ENCODE peak calls at places on chromosomes 16 and 17, in ten cellular contexts. One of them, this sample, is unnamed.

GRCh38 chr17:55161935-55162555 is 102.7 kb upstream of the HLF start:
- DNase-seq in HCT116: peak
- DNase-seq in mucosa of descending colon: no peak
- DNase-seq in stomach: no peak
- DNase-seq in colonic mucosa: no peak
- DNase-seq in endothelial cell: no peak
- DNase-seq in dorsolateral prefrontal cortex: no peak
- DNase-seq in AG09309: peak
- DNase-seq in RWPE1: peak
- DNase-seq in cardiac muscle cell: peak
- DNase-seq in this sample: no peak

GRCh38 chr17:50270430-50271172 is 3.7 kb upstream of the TMEM92 start:
- DNase-seq in dorsolateral prefrontal cortex: no peak
- DNase-seq in endothelial cell: no peak
- DNase-seq in stomach: peak
- DNase-seq in HCT116: no peak
- DNase-seq in colonic mucosa: peak
- DNase-seq in cardiac muscle cell: peak
- DNase-seq in mucosa of descending colon: no peak
- DNase-seq in RWPE1: no peak
- DNase-seq in AG09309: no peak
- DNase-seq in this sample: no peak

GRCh38 chr17:58329035-58329807 is 626 bp upstream of the TSPOAP1 start:
- DNase-seq in mucosa of descending colon: peak
- DNase-seq in AG09309: no peak
- DNase-seq in endothelial cell: no peak
- DNase-seq in RWPE1: no peak
- DNase-seq in cardiac muscle cell: no peak
- DNase-seq in stomach: peak
- DNase-seq in HCT116: no peak
- DNase-seq in dorsolateral prefrontal cortex: peak
- DNase-seq in colonic mucosa: no peak
- DNase-seq in this sample: no peak

GRCh38 chr17:42536372-42537155 is 523 bp downstream of the NAGLU start:
- DNase-seq in colonic mucosa: peak
- DNase-seq in RWPE1: peak
- DNase-seq in mucosa of descending colon: peak
- DNase-seq in AG09309: no peak
- DNase-seq in HCT116: no peak
- DNase-seq in dorsolateral prefrontal cortex: peak
- DNase-seq in cardiac muscle cell: peak
- DNase-seq in stomach: peak
- DNase-seq in endothelial cell: peak
- DNase-seq in this sample: peak

GRCh38 chr16:69073181-69073669 is 32.2 kb upstream of the HAS3 start:
- DNase-seq in mucosa of descending colon: no peak
- DNase-seq in endothelial cell: no peak
- DNase-seq in stomach: no peak
- DNase-seq in colonic mucosa: no peak
- DNase-seq in dorsolateral prefrontal cortex: no peak
- DNase-seq in cardiac muscle cell: peak
- DNase-seq in HCT116: peak
- DNase-seq in RWPE1: peak
- DNase-seq in AG09309: peak
- DNase-seq in this sample: peak

GRCh38 chr17:58760248-58760647 is 4.6 kb downstream of the PPM1E start:
- DNase-seq in mucosa of descending colon: no peak
- DNase-seq in RWPE1: no peak
- DNase-seq in stomach: no peak
- DNase-seq in colonic mucosa: no peak
- DNase-seq in HCT116: no peak
- DNase-seq in endothelial cell: no peak
- DNase-seq in cardiac muscle cell: no peak
- DNase-seq in dorsolateral prefrontal cortex: no peak
- DNase-seq in AG09309: no peak
- DNase-seq in this sample: no peak

GRCh38 chr17:75457047-75457654 is 716 bp downstream of the TMEM94 start:
- DNase-seq in HCT116: no peak
- DNase-seq in stomach: peak
- DNase-seq in AG09309: no peak
- DNase-seq in colonic mucosa: peak
- DNase-seq in RWPE1: no peak
- DNase-seq in mucosa of descending colon: peak
- DNase-seq in endothelial cell: peak
- DNase-seq in cardiac muscle cell: peak
- DNase-seq in dorsolateral prefrontal cortex: peak
- DNase-seq in this sample: peak

GRCh38 chr17:8192070-8192815 is 2.3 kb upstream of the BORCS6 start:
- DNase-seq in HCT116: no peak
- DNase-seq in colonic mucosa: peak
- DNase-seq in RWPE1: peak
- DNase-seq in dorsolateral prefrontal cortex: peak
- DNase-seq in cardiac muscle cell: peak
- DNase-seq in mucosa of descending colon: peak
- DNase-seq in AG09309: no peak
- DNase-seq in stomach: peak
- DNase-seq in endothelial cell: peak
- DNase-seq in this sample: peak

GRCh38 chr17:56809820-56810179 is 23.9 kb downstream of the C17orf67 start:
- DNase-seq in stomach: no peak
- DNase-seq in dorsolateral prefrontal cortex: no peak
- DNase-seq in mucosa of descending colon: no peak
- DNase-seq in endothelial cell: no peak
- DNase-seq in colonic mucosa: no peak
- DNase-seq in HCT116: no peak
- DNase-seq in cardiac muscle cell: no peak
- DNase-seq in AG09309: no peak
- DNase-seq in RWPE1: no peak
- DNase-seq in this sample: no peak

GRCh38 chr16:57300387-57301125 is 16.1 kb upstream of the PLLP start:
- DNase-seq in colonic mucosa: peak
- DNase-seq in AG09309: peak
- DNase-seq in endothelial cell: peak
- DNase-seq in cardiac muscle cell: peak
- DNase-seq in mucosa of descending colon: peak
- DNase-seq in dorsolateral prefrontal cortex: peak
- DNase-seq in HCT116: peak
- DNase-seq in stomach: peak
- DNase-seq in RWPE1: peak
- DNase-seq in this sample: peak

GRCh38 chr17:46195217-46195855 is 2.1 kb upstream of the KANSL1 start:
- DNase-seq in dorsolateral prefrontal cortex: no peak
- DNase-seq in mucosa of descending colon: peak
- DNase-seq in endothelial cell: no peak
- DNase-seq in HCT116: no peak
- DNase-seq in stomach: no peak
- DNase-seq in RWPE1: no peak
- DNase-seq in colonic mucosa: no peak
- DNase-seq in cardiac muscle cell: no peak
- DNase-seq in AG09309: no peak
- DNase-seq in this sample: no peak
- TF ChIP-seq CTCF in dorsolateral prefrontal cortex: no peak
- TF ChIP-seq CTCF in mucosa of descending colon: no peak
- TF ChIP-seq CTCF in endothelial cell: peak
- TF ChIP-seq CTCF in HCT116: no peak
- TF ChIP-seq CTCF in stomach: no peak
- TF ChIP-seq CTCF in RWPE1: peak
- TF ChIP-seq CTCF in colonic mucosa: no peak
- TF ChIP-seq CTCF in cardiac muscle cell: no peak
- TF ChIP-seq CTCF in AG09309: no peak
- TF ChIP-seq CTCF in this sample: peak

GRCh38 chr16:72847187-72848044 is 200.5 kb downstream of the ZFHX3 start:
- DNase-seq in endothelial cell: peak
- DNase-seq in dorsolateral prefrontal cortex: peak
- DNase-seq in HCT116: no peak
- DNase-seq in AG09309: no peak
- DNase-seq in stomach: no peak
- DNase-seq in cardiac muscle cell: peak
- DNase-seq in colonic mucosa: no peak
- DNase-seq in mucosa of descending colon: no peak
- DNase-seq in RWPE1: no peak
- DNase-seq in this sample: peak
- TF ChIP-seq CTCF in endothelial cell: no peak
- TF ChIP-seq CTCF in dorsolateral prefrontal cortex: peak
- TF ChIP-seq CTCF in HCT116: peak
- TF ChIP-seq CTCF in AG09309: peak
- TF ChIP-seq CTCF in stomach: no peak
- TF ChIP-seq CTCF in cardiac muscle cell: peak
- TF ChIP-seq CTCF in colonic mucosa: peak
- TF ChIP-seq CTCF in mucosa of descending colon: peak
- TF ChIP-seq CTCF in RWPE1: no peak
- TF ChIP-seq CTCF in this sample: peak

DNA sequence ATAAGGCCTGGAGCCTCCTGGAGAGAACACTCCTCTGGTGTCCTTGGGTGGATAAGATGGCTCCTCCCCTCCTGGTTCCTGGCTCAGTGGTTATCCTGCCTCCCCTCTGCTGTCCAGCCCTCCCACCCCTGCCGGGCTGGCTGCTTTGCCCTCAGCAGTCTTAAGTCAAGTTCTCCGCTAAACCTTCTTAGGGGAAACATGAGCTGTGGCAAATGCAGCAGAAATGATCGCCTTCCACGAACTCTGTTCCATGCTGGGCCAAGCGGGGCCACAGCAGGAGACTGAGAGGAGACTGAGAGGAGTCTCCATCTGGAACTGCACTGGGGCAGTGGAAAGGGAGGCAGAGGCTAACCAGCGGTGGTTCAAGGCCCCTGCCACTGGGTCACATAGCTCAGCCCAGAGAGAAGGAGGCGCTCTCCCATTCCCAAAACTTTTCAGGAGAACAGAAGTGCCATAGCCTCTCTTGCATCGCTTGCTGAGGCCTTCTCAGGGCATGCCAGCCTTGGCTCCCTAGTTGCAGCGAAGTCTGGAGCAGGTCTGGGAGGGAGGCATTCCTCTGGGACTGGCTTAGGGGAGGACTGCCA is 26.9 kb downstream of the TNS4 start:
- DNase-seq in endothelial cell: no peak
- DNase-seq in AG09309: no peak
- DNase-seq in stomach: no peak
- DNase-seq in HCT116: no peak
- DNase-seq in cardiac muscle cell: no peak
- DNase-seq in RWPE1: no peak
- DNase-seq in colonic mucosa: no peak
- DNase-seq in dorsolateral prefrontal cortex: no peak
- DNase-seq in mucosa of descending colon: no peak
- DNase-seq in this sample: no peak
- TF ChIP-seq CTCF in endothelial cell: no peak
- TF ChIP-seq CTCF in AG09309: no peak
- TF ChIP-seq CTCF in stomach: no peak
- TF ChIP-seq CTCF in HCT116: no peak
- TF ChIP-seq CTCF in cardiac muscle cell: no peak
- TF ChIP-seq CTCF in RWPE1: no peak
- TF ChIP-seq CTCF in colonic mucosa: no peak
- TF ChIP-seq CTCF in dorsolateral prefrontal cortex: no peak
- TF ChIP-seq CTCF in mucosa of descending colon: no peak
- TF ChIP-seq CTCF in this sample: no peak

GRCh38 chr16:16096858-16097213 is 126.5 kb downstream of the ABCC6 start:
- DNase-seq in AG09309: no peak
- DNase-seq in endothelial cell: no peak
- DNase-seq in dorsolateral prefrontal cortex: no peak
- DNase-seq in cardiac muscle cell: no peak
- DNase-seq in RWPE1: no peak
- DNase-seq in HCT116: no peak
- DNase-seq in colonic mucosa: no peak
- DNase-seq in stomach: no peak
- DNase-seq in mucosa of descending colon: no peak
- DNase-seq in this sample: no peak

GRCh38 chr16:16093625-16094332 is 129.5 kb downstream of the ABCC6 start:
- DNase-seq in mucosa of descending colon: no peak
- DNase-seq in RWPE1: no peak
- DNase-seq in HCT116: no peak
- DNase-seq in dorsolateral prefrontal cortex: no peak
- DNase-seq in stomach: no peak
- DNase-seq in colonic mucosa: no peak
- DNase-seq in AG09309: no peak
- DNase-seq in cardiac muscle cell: no peak
- DNase-seq in endothelial cell: no peak
- DNase-seq in this sample: no peak

GRCh38 chr16:16095646-16096045 is 127.6 kb downstream of the ABCC6 start:
- DNase-seq in endothelial cell: no peak
- DNase-seq in AG09309: no peak
- DNase-seq in RWPE1: no peak
- DNase-seq in cardiac muscle cell: no peak
- DNase-seq in dorsolateral prefrontal cortex: no peak
- DNase-seq in stomach: no peak
- DNase-seq in colonic mucosa: no peak
- DNase-seq in HCT116: no peak
- DNase-seq in mucosa of descending colon: no peak
- DNase-seq in this sample: no peak

GRCh38 chr16:16099320-16099719 is 124.0 kb downstream of the ABCC6 start:
- DNase-seq in dorsolateral prefrontal cortex: no peak
- DNase-seq in AG09309: no peak
- DNase-seq in endothelial cell: no peak
- DNase-seq in RWPE1: no peak
- DNase-seq in HCT116: no peak
- DNase-seq in stomach: no peak
- DNase-seq in colonic mucosa: no peak
- DNase-seq in cardiac muscle cell: no peak
- DNase-seq in mucosa of descending colon: no peak
- DNase-seq in this sample: no peak

GRCh38 chr16:16096161-16096857 is 127.0 kb downstream of the ABCC6 start:
- DNase-seq in RWPE1: no peak
- DNase-seq in AG09309: peak
- DNase-seq in stomach: no peak
- DNase-seq in cardiac muscle cell: peak
- DNase-seq in colonic mucosa: peak
- DNase-seq in HCT116: no peak
- DNase-seq in endothelial cell: no peak
- DNase-seq in dorsolateral prefrontal cortex: no peak
- DNase-seq in mucosa of descending colon: no peak
- DNase-seq in this sample: no peak
- TF ChIP-seq CTCF in RWPE1: no peak
- TF ChIP-seq CTCF in AG09309: peak
- TF ChIP-seq CTCF in stomach: no peak
- TF ChIP-seq CTCF in cardiac muscle cell: peak
- TF ChIP-seq CTCF in colonic mucosa: no peak
- TF ChIP-seq CTCF in HCT116: peak
- TF ChIP-seq CTCF in endothelial cell: no peak
- TF ChIP-seq CTCF in dorsolateral prefrontal cortex: no peak
- TF ChIP-seq CTCF in mucosa of descending colon: no peak
- TF ChIP-seq CTCF in this sample: no peak

GRCh38 chr17:48522990-48523389 is 7.8 kb downstream of the HOXB1 start:
- DNase-seq in mucosa of descending colon: no peak
- DNase-seq in cardiac muscle cell: no peak
- DNase-seq in colonic mucosa: no peak
- DNase-seq in dorsolateral prefrontal cortex: no peak
- DNase-seq in AG09309: no peak
- DNase-seq in RWPE1: no peak
- DNase-seq in endothelial cell: no peak
- DNase-seq in HCT116: no peak
- DNase-seq in stomach: no peak
- DNase-seq in this sample: no peak
- TF ChIP-seq CTCF in mucosa of descending colon: no peak
- TF ChIP-seq CTCF in cardiac muscle cell: peak
- TF ChIP-seq CTCF in colonic mucosa: no peak
- TF ChIP-seq CTCF in dorsolateral prefrontal cortex: no peak
- TF ChIP-seq CTCF in AG09309: peak
- TF ChIP-seq CTCF in RWPE1: no peak
- TF ChIP-seq CTCF in endothelial cell: no peak
- TF ChIP-seq CTCF in HCT116: peak
- TF ChIP-seq CTCF in stomach: no peak
- TF ChIP-seq CTCF in this sample: no peak